ENCODE peak calls at places on chromosomes 1 and 21, in four cellular contexts. U is PC-3, E is tibial nerve, I is IMR-90. H is an unnamed sample. For H3K27me3, the result is how much of the 10 kb centered on the place peaks cover.

GRCh38 chr1:175742790-175743459 is 470 bp downstream of the TNR start:
- DNase-seq in I (peak), E (no peak), U (peak), H (no peak)

GRCh38 chr1:226820935-226821718 is 49.3 kb upstream of the PSEN2 start:
- DNase-seq in E (peak), I (peak), U (peak), H (peak)

GRCh38 chr1:172753964-172754363 is 95.1 kb downstream of the FASLG start:
- DNase-seq in U (no peak), I (no peak), E (no peak), H (no peak)

GRCh38 chr1:231351816-231352215 is 13.7 kb downstream of the SPRTN start:
- DNase-seq in U (no peak), E (no peak), I (no peak), H (no peak)

GRCh38 chr1:87937774-87938173 is 609.1 kb downstream of the LMO4 start:
- DNase-seq in E (no peak), U (no peak), I (no peak), H (no peak)

GRCh38 chr1:156385534-156386031 is 16.6 kb downstream of the RHBG start:
- DNase-seq in I (peak), U (peak), E (peak), H (no peak)

GRCh38 chr21:29144736-29145353 is 14.4 kb downstream of the MAP3K7CL start:
- DNase-seq in U (peak), E (no peak), I (peak), H (no peak)

GRCh38 chr1:244046907-244047738 is 4.0 kb upstream of the ZBTB18 start:
- DNase-seq in E (no peak), U (peak), I (peak), H (no peak)

GRCh38 chr21:40049031-40049958 is 182.1 kb downstream of the PCP4 start:
- DNase-seq in U (no peak), E (peak), I (peak), H (no peak)

GRCh38 chr1:13756557-13757315 is 56.7 kb downstream of the PRDM2 start:
- DNase-seq in E (no peak), U (no peak), I (no peak), H (no peak)

GRCh38 chr1:8352886-8353285 is 35.0 kb downstream of the SLC45A1 start:
- DNase-seq in U (no peak), E (no peak), I (no peak), H (no peak)

GRCh38 chr21:45593162-45594022 is 50.1 kb upstream of the PCBP3 start:
- DNase-seq in E (no peak), U (no peak), I (no peak), H (no peak)

GRCh38 chr1:185920602-185921001 is 186.4 kb downstream of the HMCN1 start:
- DNase-seq in E (no peak), U (no peak), I (no peak), H (no peak)

GRCh38 chr1:53122194-53122846 is 20.1 kb downstream of the SLC1A7 start:
- DNase-seq in U (no peak), E (no peak), I (peak), H (peak)

GRCh38 chr1:37317870-37318431 is 156.4 kb upstream of the ZC3H12A start:
- DNase-seq in U (no peak), E (no peak), I (no peak), H (no peak)

GRCh38 chr1:214233856-214234634 is 46.9 kb upstream of the SMYD2 start:
- DNase-seq in E (no peak), I (no peak), U (no peak), H (no peak)

GRCh38 chr1:101295212-101295611 is 58.4 kb downstream of the S1PR1 start:
- DNase-seq in U (peak), E (no peak), I (no peak), H (no peak)

GRCh38 chr1:243325305-243325890 is 69.6 kb downstream of the SDCCAG8 start:
- DNase-seq in E (peak), I (peak), U (peak), H (no peak)

GRCh38 chr1:12748778-12749355 is 2.9 kb downstream of the CFAP107 start:
- DNase-seq in E (no peak), U (no peak), I (no peak), H (no peak)

GRCh38 chr1:231357831-231358354 is 19.8 kb downstream of the SPRTN start:
- DNase-seq in U (peak), I (peak), E (peak), H (peak)

GRCh38 chr21:38997756-38998155 is 185.5 kb downstream of the PSMG1 start:
- DNase-seq in U (no peak), E (no peak), I (no peak), H (no peak)

GRCh38 chr1:202811296-202812175 is 782 bp downstream of the PCAT6 start:
- DNase-seq in I (peak), U (no peak), E (no peak), H (no peak)

GRCh38 chr1:147771216-147772125 is 11.1 kb upstream of the GJA5 start:
- DNase-seq in E (no peak), U (peak), I (peak), H (peak)

GRCh38 chr1:182888736-182889531 is 49.8 kb downstream of the DHX9 start:
- DNase-seq in U (no peak), E (no peak), I (peak), H (no peak)

GRCh38 chr1:214310010-214310409 is 29.1 kb downstream of the SMYD2 start:
- DNase-seq in I (peak), U (no peak), E (no peak), H (no peak)

GRCh38 chr1:246769306-246769705 is 45.1 kb downstream of the SCCPDH start:
- DNase-seq in U (no peak), I (peak), E (peak), H (peak)

GRCh38 chr1:201883786-201884185 is 4.9 kb upstream of the SHISA4 start:
- DNase-seq in I (peak), U (peak), E (no peak), H (peak)

GRCh38 chr1:37509181-37509580 is 5.4 kb downstream of the MEAF6 start:
- DNase-seq in U (peak), E (no peak), I (peak), H (no peak)

GRCh38 chr1:235919797-235920475 is 53.2 kb upstream of the LYST start:
- DNase-seq in E (no peak), I (peak), U (peak), H (no peak)

DNA sequence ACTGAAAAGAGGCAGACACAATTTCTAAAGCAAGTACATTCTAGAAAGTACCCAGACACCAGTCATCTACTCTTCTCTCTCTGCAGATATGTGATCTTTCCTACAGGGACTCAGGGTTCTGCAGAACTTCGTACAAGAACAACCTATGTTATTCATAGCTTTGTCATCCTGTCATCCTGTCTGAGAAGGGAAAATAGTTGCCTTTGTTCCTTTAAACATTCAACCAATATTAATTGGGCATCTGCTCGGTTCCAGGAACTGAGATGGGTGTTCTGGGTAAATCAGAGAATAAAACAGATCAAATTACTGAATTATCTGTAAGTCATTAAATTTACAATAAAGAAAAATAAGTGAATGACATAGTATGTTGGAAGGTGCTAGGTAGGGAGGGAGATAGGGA is 504.9 kb downstream of the MATN1 start:
- DNase-seq in I (no peak), U (no peak), E (no peak), H (no peak)
- H3K27ac ChIP-seq in I (no peak), U (no peak), E (no peak), H (no peak)

DNA sequence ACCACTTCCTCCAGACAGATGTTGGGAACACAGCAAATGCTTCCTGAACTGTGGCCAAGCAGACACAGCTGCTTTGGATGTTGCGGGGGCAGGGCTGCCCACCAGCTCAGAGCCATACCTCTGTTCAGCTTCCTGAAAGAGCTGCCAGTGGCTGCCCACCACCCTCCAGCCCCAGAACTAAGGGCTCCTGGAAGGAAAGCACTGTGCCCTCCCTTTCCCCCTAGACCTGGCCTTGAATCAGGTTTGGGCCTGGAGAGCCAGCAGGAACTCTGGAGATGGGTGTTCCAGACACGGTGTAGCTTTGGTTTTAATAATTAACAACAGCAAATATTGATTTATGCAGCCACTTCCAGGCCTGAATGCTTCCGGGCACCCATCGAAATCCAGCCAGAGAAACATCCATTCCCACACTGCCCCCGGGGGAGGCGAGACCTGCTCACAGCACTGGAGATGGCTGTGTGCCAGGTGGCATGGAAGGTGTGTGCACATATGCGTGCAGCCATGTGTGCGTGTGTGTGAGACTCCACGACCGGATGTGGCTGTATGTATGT is 45.7 kb downstream of the RAP1GAP start:
- DNase-seq in I (no peak), U (peak), E (no peak), H (no peak)
- TF ChIP-seq CTCF in I (no peak), U (no peak), E (no peak), H (no peak)

DNA sequence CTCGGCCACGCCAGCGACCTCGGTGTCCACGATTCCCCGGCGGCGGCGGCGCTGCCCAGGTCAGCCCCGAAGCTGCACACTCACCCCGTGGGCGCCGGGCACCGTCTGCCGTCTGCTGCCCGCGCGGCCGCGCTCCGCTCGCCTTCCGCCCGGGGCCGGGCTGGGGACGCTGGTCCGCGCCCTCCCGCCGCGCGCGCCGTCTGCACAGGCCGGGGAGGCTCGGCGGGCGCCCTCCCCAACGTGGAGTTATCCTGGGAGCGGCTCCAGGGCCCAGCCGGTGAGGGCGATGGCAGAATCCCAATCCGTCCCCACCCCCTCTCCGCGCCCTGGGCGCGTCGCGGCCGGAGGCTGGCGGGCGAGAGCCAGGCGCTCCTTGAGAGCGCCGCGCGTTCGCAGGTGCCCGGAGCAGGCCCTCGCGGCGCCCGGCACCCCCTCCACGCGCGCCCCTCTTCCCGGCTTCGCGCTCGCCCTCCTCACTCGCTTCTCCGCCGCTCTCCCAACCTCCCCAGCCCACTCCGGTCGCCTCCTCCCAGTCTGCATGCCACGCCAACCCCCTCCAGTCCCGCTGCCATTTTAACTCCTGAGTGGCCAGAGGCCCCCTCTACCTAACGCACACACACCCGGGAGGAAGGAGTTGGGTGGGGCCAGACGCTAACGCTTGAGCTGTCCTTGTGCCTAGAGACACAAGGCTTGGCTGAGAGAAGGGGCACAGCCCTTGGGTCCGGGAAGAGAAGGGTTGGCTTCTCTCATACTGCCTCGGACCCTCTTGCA is at the start of gene LRRN2:
- DNase-seq in U (peak), E (no peak), I (no peak), H (no peak)
- H3K27me3 ChIP-seq in U (under half), E (under half), I (half or more), H (under half)

DNA sequence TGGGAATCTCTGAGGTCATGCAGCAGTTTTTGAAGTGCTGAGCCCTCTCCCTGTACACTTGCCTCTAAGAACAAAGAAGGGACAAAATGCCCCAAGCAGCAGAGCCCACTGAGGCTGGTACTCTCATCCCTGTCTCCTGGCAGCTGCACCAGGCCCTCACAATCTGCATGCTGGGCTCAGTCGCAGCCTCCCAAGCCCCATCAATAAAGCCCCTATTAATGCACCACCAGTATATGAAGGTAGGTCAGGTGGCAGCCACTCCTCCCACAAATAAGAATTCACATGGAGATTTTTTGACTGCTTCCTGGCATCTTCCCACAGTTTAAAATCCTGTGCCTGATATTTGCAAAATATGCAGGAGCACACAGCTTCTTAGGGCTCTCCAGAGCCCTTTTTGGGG is 181.2 kb upstream of the PALMD start:
- DNase-seq in I (no peak), U (no peak), E (no peak), H (no peak)
- H3K27ac ChIP-seq in I (no peak), U (peak), E (no peak), H (no peak)

DNA sequence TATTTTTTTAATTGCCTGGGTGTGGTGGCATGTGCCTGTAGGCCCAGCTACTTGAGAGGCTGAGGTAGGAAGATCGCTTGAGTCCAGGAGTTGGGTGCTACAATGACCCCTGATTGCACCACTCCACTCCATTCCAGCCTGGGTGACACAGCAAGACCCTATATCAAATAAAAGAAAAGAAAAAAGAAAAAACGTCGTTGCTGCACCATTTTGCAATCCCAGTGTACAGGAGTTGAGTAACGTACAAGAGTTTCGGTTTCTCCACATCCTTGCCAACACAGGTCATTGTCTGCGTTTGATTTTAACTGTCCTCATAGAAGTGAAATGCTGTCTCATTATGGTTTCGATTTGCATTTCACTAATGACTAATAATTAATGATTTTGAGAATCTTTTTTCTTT is 7.9 kb downstream of the ZNF684 start:
- DNase-seq in I (no peak), E (no peak), U (no peak), H (no peak)
- TF ChIP-seq CTCF in I (no peak), E (no peak), U (no peak), H (no peak)

GRCh38 chr1:50348449-50349241 is 74.6 kb downstream of the DMRTA2 start:
- DNase-seq in U (peak), I (peak), E (peak), H (no peak)
- H3K27me3 ChIP-seq in U (under half), I (under half), E (under half), H (under half)

GRCh38 chr1:234748713-234749112 is 138.7 kb upstream of the IRF2BP2 start:
- DNase-seq in E (no peak), I (no peak), U (no peak), H (no peak)

GRCh38 chr1:234743866-234744581 is 134.0 kb upstream of the IRF2BP2 start:
- DNase-seq in U (no peak), E (no peak), I (peak), H (no peak)

GRCh38 chr1:234745844-234746797 is 136.1 kb upstream of the IRF2BP2 start:
- DNase-seq in I (peak), U (peak), E (no peak), H (no peak)

GRCh38 chr1:234748066-234748465 is 138.1 kb upstream of the IRF2BP2 start:
- DNase-seq in U (no peak), I (no peak), E (no peak), H (no peak)

GRCh38 chr1:234746798-234747196 is 136.8 kb upstream of the IRF2BP2 start:
- DNase-seq in I (no peak), E (no peak), U (peak), H (no peak)
- H3K27ac ChIP-seq in I (no peak), E (no peak), U (peak), H (no peak)